ENCODE peak calls at places on chromosomes 7 and 10, in six cellular contexts. F, A, D, P, G and H are unnamed samples.

GRCh38 chr10:7412482-7413251 is 1.8 kb upstream of the SFMBT2 start:
- DNase-seq in D (no peak), F (no peak), G (no peak), A (peak; percentile 59), P (no peak), H (no peak)

GRCh38 chr10:85513450-85513849 is 853.1 kb downstream of the GRID1 start:
- DNase-seq in P (no peak), A (no peak), D (no peak), F (no peak), G (no peak), H (no peak)

GRCh38 chr7:32921896-32922295 is 30.3 kb upstream of the KBTBD2 start:
- DNase-seq in F (no peak), A (no peak), P (peak; percentile 35), G (no peak), D (peak; percentile 31), H (no peak)

GRCh38 chr7:32941181-32941995 is 15.9 kb upstream of the FKBP9 start:
- DNase-seq in P (peak; percentile 13), F (no peak), D (no peak), A (no peak), G (no peak), H (no peak)

GRCh38 chr10:123636598-123637325 is 29.4 kb upstream of the GPR26 start:
- DNase-seq in D (no peak), G (no peak), A (no peak), F (no peak), P (no peak), H (no peak)

GRCh38 chr10:58867683-58868082 is 308.8 kb upstream of the PHYHIPL start:
- DNase-seq in P (no peak), D (no peak), G (no peak), F (no peak), A (no peak), H (no peak)

GRCh38 chr7:69250958-69251357 is 347.3 kb upstream of the AUTS2 start:
- DNase-seq in D (no peak), G (no peak), P (no peak), F (no peak), A (no peak), H (no peak)

GRCh38 chr10:119546009-119546408 is 3.5 kb upstream of the RGS10 start:
- DNase-seq in P (no peak), G (no peak), F (no peak), A (no peak), D (no peak), H (no peak)

GRCh38 chr10:122649903-122650302 is 49.7 kb downstream of the C10orf120 start:
- DNase-seq in G (no peak), D (no peak), P (no peak), A (no peak), F (no peak), H (no peak)